ENCODE peak calls at places on chromosomes 4 and X, in four cellular contexts. Z, D, N and A are unnamed samples.

GRCh38 chr4:38106301-38106700 is 146.1 kb downstream of the PTTG2 start:
- DNase-seq in D (peak), Z (no peak), N (no peak), A (no peak)

GRCh38 chrX:135185795-135186443 is 14.7 kb upstream of the CT55 start:
- DNase-seq in Z (peak), N (peak), D (peak), A (peak)

GRCh38 chr4:184807261-184807660 is 18.5 kb downstream of the ACSL1 start:
- DNase-seq in D (peak), Z (peak), N (no peak), A (no peak)

GRCh38 chrX:7647826-7648225 is 195.1 kb upstream of the VCX start:
- DNase-seq in N (no peak), D (no peak), Z (peak), A (no peak)

GRCh38 chr4:158811704-158812103 is 42.9 kb downstream of the FNIP2 start:
- DNase-seq in N (no peak), D (no peak), Z (no peak), A (no peak)

GRCh38 chr4:171846232-171846631 is 33.0 kb downstream of the GALNTL6 start:
- DNase-seq in N (peak), Z (no peak), D (peak), A (no peak)

GRCh38 chrX:38816158-38816557 is 14.9 kb downstream of the MID1IP1 start:
- DNase-seq in N (no peak), D (no peak), Z (no peak), A (no peak)

GRCh38 chr4:8915201-8916200 is 43.9 kb upstream of the HMX1 start:
- DNase-seq in Z (no peak), N (no peak), D (no peak), A (no peak)

GRCh38 chr4:104128031-104128849 is 366.5 kb downstream of the CXXC4 start:
- DNase-seq in D (no peak), N (no peak), Z (no peak), A (no peak)

GRCh38 chrX:139931646-139932076 is 1.2 kb downstream of the ATP11C start:
- DNase-seq in N (no peak), Z (no peak), D (no peak), A (peak)

GRCh38 chrX:103254171-103254824 is 657 bp downstream of the TCEAL8 start:
- DNase-seq in Z (peak), N (peak), D (peak), A (peak)

GRCh38 chrX:41302293-41302868 is 31.6 kb upstream of the DDX3X start:
- DNase-seq in N (no peak), D (no peak), Z (no peak), A (no peak)

GRCh38 chr4:80454040-80454439 is 118.5 kb downstream of the CFAP299 start:
- DNase-seq in Z (no peak), D (peak), N (no peak), A (no peak)

GRCh38 chrX:72110051-72110926 is 21.4 kb downstream of the RTL5 start:
- DNase-seq in D (no peak), Z (no peak), N (no peak), A (no peak)

GRCh38 chr4:186300659-186301377 is 34.8 kb downstream of the F11 start:
- DNase-seq in D (no peak), Z (no peak), N (no peak), A (no peak)

GRCh38 chr4:120327276-120327675 is 260.6 kb upstream of the MAD2L1 start:
- DNase-seq in Z (no peak), D (no peak), N (peak), A (no peak)

GRCh38 chr4:185682236-185682635 is 129.8 kb downstream of the SORBS2 start:
- DNase-seq in Z (no peak), D (peak), N (no peak), A (no peak)

GRCh38 chr4:17327587-17327986 is 184.3 kb downstream of the QDPR start:
- DNase-seq in Z (no peak), N (no peak), D (peak), A (no peak)

GRCh38 chrX:40100141-40100536 is 2.4 kb upstream of the BCOR start:
- DNase-seq in D (no peak), Z (no peak), N (no peak), A (no peak)

GRCh38 chr4:109183851-109184345 is 118.6 kb downstream of the COL25A1 start:
- DNase-seq in D (peak), Z (no peak), N (no peak), A (no peak)

GRCh38 chr4:30952526-30953219 is 232.5 kb downstream of the PCDH7 start:
- DNase-seq in N (no peak), Z (no peak), D (peak), A (no peak)

GRCh38 chr4:39259571-39260330 is 77.4 kb downstream of the WDR19 start:
- DNase-seq in Z (no peak), D (peak), N (no peak), A (no peak)

GRCh38 chr4:175776217-175776616 is 35.8 kb downstream of the GPM6A start:
- DNase-seq in D (peak), Z (no peak), N (peak), A (peak)

GRCh38 chr4:1354136-1354982 is 7.4 kb downstream of the UVSSA start:
- DNase-seq in N (no peak), D (no peak), Z (no peak), A (no peak)

GRCh38 chrX:132071260-132071659 is 48.2 kb downstream of the STK26 start:
- DNase-seq in Z (no peak), D (peak), N (no peak), A (no peak)

GRCh38 chr4:8101213-8101781 is 57.3 kb downstream of the ABLIM2 start:
- DNase-seq in N (no peak), Z (no peak), D (no peak), A (no peak)

GRCh38 chr4:123984881-123985280 is 588.3 kb downstream of the SPRY1 start:
- DNase-seq in N (no peak), D (no peak), Z (no peak), A (no peak)

GRCh38 chrX:86348669-86349068 is 200.4 kb downstream of the DACH2 start:
- DNase-seq in Z (no peak), D (no peak), N (no peak), A (no peak)

GRCh38 chrX:2342878-2343277 is 157.9 kb downstream of the DHRSX start:
- DNase-seq in Z (no peak), D (peak), N (no peak), A (no peak)

GRCh38 chr4:76947369-76947768 is 2.2 kb upstream of the SEPTIN11 start:
- DNase-seq in D (no peak), Z (no peak), N (no peak), A (no peak)

GRCh38 chr4:177442623-177443155 is 452 bp upstream of the AGA start:
- DNase-seq in Z (peak), D (no peak), N (no peak), A (no peak)

GRCh38 chr4:73735231-73735630 is 5.1 kb upstream of the CXCL8 start:
- DNase-seq in N (no peak), D (peak), Z (no peak), A (no peak)

GRCh38 chrX:150361070-150361776 is 1.9 kb upstream of the MAMLD1 start:
- DNase-seq in N (no peak), Z (no peak), D (peak), A (no peak)

GRCh38 chr4:24544208-24544607 is 40.1 kb downstream of the DHX15 start:
- DNase-seq in N (no peak), Z (no peak), D (no peak), A (no peak)